ENCODE peak calls at places on chromosomes 4 and X, in five cellular contexts. One of them, this sample, is unnamed.

GRCh38 chr4:82753725-82754410 is 44.7 kb downstream of the SCD5 start:
- DNase-seq in tibial nerve: no peak
- DNase-seq in cardiac muscle cell: no peak
- DNase-seq in lower leg skin: peak; percentile 39
- DNase-seq in cardiac fibroblast: no peak
- DNase-seq in this sample: peak; percentile 48

GRCh38 chrX:151161690-151162089 is 14.7 kb upstream of the GPR50 start:
- DNase-seq in tibial nerve: no peak
- DNase-seq in cardiac muscle cell: no peak
- DNase-seq in lower leg skin: no peak
- DNase-seq in cardiac fibroblast: no peak
- DNase-seq in this sample: no peak

GRCh38 chr4:1082215-1083182 is 30.9 kb downstream of the RNF212 start:
- DNase-seq in tibial nerve: peak; percentile 27
- DNase-seq in cardiac muscle cell: peak; percentile 82
- DNase-seq in lower leg skin: peak; percentile 94
- DNase-seq in cardiac fibroblast: peak; percentile 78
- DNase-seq in this sample: peak; percentile 78

GRCh38 chrX:36856849-36857248 is 151.3 kb upstream of the FAM47C start:
- DNase-seq in tibial nerve: no peak
- DNase-seq in cardiac muscle cell: peak; percentile 0
- DNase-seq in lower leg skin: no peak
- DNase-seq in cardiac fibroblast: peak; percentile 1
- DNase-seq in this sample: peak; percentile 3

GRCh38 chr4:148447672-148448071 is 5.5 kb upstream of the NR3C2 start:
- DNase-seq in tibial nerve: no peak
- DNase-seq in cardiac muscle cell: no peak
- DNase-seq in lower leg skin: no peak
- DNase-seq in cardiac fibroblast: peak; percentile 55
- DNase-seq in this sample: peak; percentile 21

GRCh38 chr4:139208404-139208945 is 31.5 kb upstream of the ELF2 start:
- DNase-seq in tibial nerve: no peak
- DNase-seq in cardiac muscle cell: peak; percentile 86
- DNase-seq in lower leg skin: no peak
- DNase-seq in cardiac fibroblast: peak; percentile 97
- DNase-seq in this sample: peak; percentile 71

GRCh38 chrX:46961097-46961496 is 48.9 kb downstream of the JADE3 start:
- DNase-seq in tibial nerve: no peak
- DNase-seq in cardiac muscle cell: no peak
- DNase-seq in lower leg skin: no peak
- DNase-seq in cardiac fibroblast: no peak
- DNase-seq in this sample: no peak

GRCh38 chr4:121053601-121054143 is 18.7 kb downstream of the NDNF start:
- DNase-seq in tibial nerve: no peak
- DNase-seq in cardiac muscle cell: no peak
- DNase-seq in lower leg skin: no peak
- DNase-seq in cardiac fibroblast: peak; percentile 68
- DNase-seq in this sample: peak; percentile 53

GRCh38 chr4:97646997-97647396 is 496.3 kb downstream of the STPG2 start:
- DNase-seq in tibial nerve: no peak
- DNase-seq in cardiac muscle cell: peak; percentile 46
- DNase-seq in lower leg skin: no peak
- DNase-seq in cardiac fibroblast: peak; percentile 25
- DNase-seq in this sample: peak; percentile 62

GRCh38 chrX:153645151-153645550 is 1.9 kb upstream of the DUSP9 start:
- DNase-seq in tibial nerve: no peak
- DNase-seq in cardiac muscle cell: no peak
- DNase-seq in lower leg skin: peak; percentile 70
- DNase-seq in cardiac fibroblast: no peak
- DNase-seq in this sample: no peak

GRCh38 chr4:64721106-64721505 is 311.9 kb upstream of the TECRL start:
- DNase-seq in tibial nerve: no peak
- DNase-seq in cardiac muscle cell: no peak
- DNase-seq in lower leg skin: no peak
- DNase-seq in cardiac fibroblast: no peak
- DNase-seq in this sample: no peak

GRCh38 chrX:119427795-119428185 is 28.7 kb downstream of the SLC25A43 start:
- DNase-seq in tibial nerve: no peak
- DNase-seq in cardiac muscle cell: no peak
- DNase-seq in lower leg skin: no peak
- DNase-seq in cardiac fibroblast: no peak
- DNase-seq in this sample: no peak

GRCh38 chr4:139791681-139792080 is 126.1 kb downstream of the MGST2 start:
- DNase-seq in tibial nerve: no peak
- DNase-seq in cardiac muscle cell: no peak
- DNase-seq in lower leg skin: no peak
- DNase-seq in cardiac fibroblast: peak; percentile 49
- DNase-seq in this sample: peak; percentile 19

GRCh38 chrX:115534383-115534782 is 26.6 kb upstream of the PLS3 start:
- DNase-seq in tibial nerve: no peak
- DNase-seq in cardiac muscle cell: no peak
- DNase-seq in lower leg skin: no peak
- DNase-seq in cardiac fibroblast: no peak
- DNase-seq in this sample: no peak

GRCh38 chr4:109174224-109174953 is 128.1 kb downstream of the COL25A1 start:
- DNase-seq in tibial nerve: no peak
- DNase-seq in cardiac muscle cell: no peak
- DNase-seq in lower leg skin: no peak
- DNase-seq in cardiac fibroblast: no peak
- DNase-seq in this sample: no peak

GRCh38 chr4:151415978-151416377 is 7.0 kb downstream of the FHIP1A start:
- DNase-seq in tibial nerve: no peak
- DNase-seq in cardiac muscle cell: peak; percentile 69
- DNase-seq in lower leg skin: no peak
- DNase-seq in cardiac fibroblast: peak; percentile 72
- DNase-seq in this sample: peak; percentile 59

GRCh38 chrX:65072590-65072989 is 96.3 kb upstream of the ZC4H2 start:
- DNase-seq in tibial nerve: no peak
- DNase-seq in cardiac muscle cell: no peak
- DNase-seq in lower leg skin: no peak
- DNase-seq in cardiac fibroblast: no peak
- DNase-seq in this sample: no peak

GRCh38 chr4:1473718-1474117 is 67.5 kb upstream of the NKX1-1 start:
- DNase-seq in tibial nerve: no peak
- DNase-seq in cardiac muscle cell: no peak
- DNase-seq in lower leg skin: peak; percentile 46
- DNase-seq in cardiac fibroblast: no peak
- DNase-seq in this sample: no peak

GRCh38 chrX:71250856-71251255 is 3.1 kb downstream of the ZMYM3 start:
- DNase-seq in tibial nerve: no peak
- DNase-seq in cardiac muscle cell: no peak
- DNase-seq in lower leg skin: no peak
- DNase-seq in cardiac fibroblast: no peak
- DNase-seq in this sample: no peak

GRCh38 chr4:19580090-19580489 is 671.6 kb upstream of the SLIT2 start:
- DNase-seq in tibial nerve: no peak
- DNase-seq in cardiac muscle cell: peak; percentile 86
- DNase-seq in lower leg skin: no peak
- DNase-seq in cardiac fibroblast: peak; percentile 51
- DNase-seq in this sample: peak; percentile 85

GRCh38 chrX:101803451-101803850 is 128.4 kb downstream of the ZMAT1 start:
- DNase-seq in tibial nerve: no peak
- DNase-seq in cardiac muscle cell: peak; percentile 16
- DNase-seq in lower leg skin: no peak
- DNase-seq in cardiac fibroblast: peak; percentile 26
- DNase-seq in this sample: peak; percentile 22

GRCh38 chr4:70382691-70383181 is at the start of gene SMR3B:
- DNase-seq in tibial nerve: no peak
- DNase-seq in cardiac muscle cell: no peak
- DNase-seq in lower leg skin: no peak
- DNase-seq in cardiac fibroblast: no peak
- DNase-seq in this sample: no peak

GRCh38 chr4:83993774-83994173 is 457.9 kb downstream of the GPAT3 start:
- DNase-seq in tibial nerve: no peak
- DNase-seq in cardiac muscle cell: no peak
- DNase-seq in lower leg skin: no peak
- DNase-seq in cardiac fibroblast: no peak
- DNase-seq in this sample: no peak

DNA sequence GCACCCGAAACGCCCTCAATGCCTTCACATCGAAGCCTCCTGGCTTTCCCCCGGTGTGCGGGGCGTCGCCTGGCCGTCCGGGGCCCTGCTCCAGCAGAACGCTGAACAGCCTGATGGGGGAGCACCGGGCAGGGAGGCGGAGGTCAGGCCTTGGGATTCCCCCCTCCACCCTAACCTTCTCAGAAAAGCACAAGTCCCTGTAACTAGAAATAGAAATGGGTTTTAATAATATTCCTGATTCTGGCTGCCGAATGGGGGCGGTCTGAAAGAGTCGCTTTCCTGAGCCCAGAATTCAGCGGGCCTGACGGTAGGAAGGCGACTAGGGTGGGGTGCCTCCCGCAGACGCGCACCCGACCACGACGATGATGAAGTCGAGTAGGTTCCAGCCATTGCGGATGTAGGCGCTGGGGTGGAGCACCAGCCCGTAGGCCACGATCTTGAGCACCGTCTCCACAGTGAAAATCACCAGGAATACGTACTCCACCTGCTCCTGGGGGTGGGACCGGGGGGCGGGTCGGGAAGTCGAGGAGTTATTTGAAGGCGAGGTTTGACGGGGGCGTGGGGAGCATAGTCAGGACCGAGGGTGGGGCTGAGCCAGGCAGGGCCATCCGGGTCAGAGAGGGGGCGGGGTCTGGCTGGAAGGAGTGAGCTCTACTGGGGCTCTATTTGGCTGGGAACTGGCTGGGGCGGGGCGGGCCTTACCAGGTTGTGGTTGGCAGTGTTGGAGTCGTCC is 2.5 kb downstream of the CACNA1F start:
- DNase-seq in tibial nerve: no peak
- DNase-seq in cardiac muscle cell: no peak
- DNase-seq in lower leg skin: peak; percentile 92
- DNase-seq in cardiac fibroblast: no peak
- DNase-seq in this sample: no peak
- H3K4me3 ChIP-seq in tibial nerve: peak overlapping the region; percentile 20
- H3K4me3 ChIP-seq in cardiac muscle cell: no peak overlapping the region
- H3K4me3 ChIP-seq in lower leg skin: no peak overlapping the region
- H3K4me3 ChIP-seq in cardiac fibroblast: peak overlapping the region; percentile 4
- H3K4me3 ChIP-seq in this sample: no peak overlapping the region

DNA sequence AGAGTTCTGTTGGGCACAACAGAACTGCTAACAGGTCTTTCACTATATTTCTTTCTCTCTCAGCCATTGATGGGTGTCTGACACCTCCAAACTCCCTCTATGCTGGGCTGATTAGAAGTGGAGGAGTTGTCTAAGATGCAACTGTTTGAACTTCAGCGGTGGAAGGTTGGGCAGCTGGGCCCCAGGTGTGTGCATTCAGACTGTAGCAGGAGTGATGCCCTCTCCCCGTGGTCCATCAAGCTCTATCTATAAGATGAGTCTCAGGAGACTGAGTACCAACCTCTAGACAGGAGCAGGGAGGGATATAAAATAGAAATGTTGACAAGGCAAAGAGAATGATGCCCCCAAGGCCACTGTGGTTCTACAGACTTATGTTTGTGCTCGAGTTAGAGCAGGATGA is 28.1 kb upstream of the CHRNA9 start:
- DNase-seq in tibial nerve: no peak
- DNase-seq in cardiac muscle cell: no peak
- DNase-seq in lower leg skin: no peak
- DNase-seq in cardiac fibroblast: no peak
- DNase-seq in this sample: no peak
- H3K4me3 ChIP-seq in tibial nerve: no peak overlapping the region
- H3K4me3 ChIP-seq in cardiac muscle cell: no peak overlapping the region
- H3K4me3 ChIP-seq in lower leg skin: no peak overlapping the region
- H3K4me3 ChIP-seq in cardiac fibroblast: no peak overlapping the region
- H3K4me3 ChIP-seq in this sample: no peak overlapping the region

GRCh38 chr4:3709846-3710441 is 56.2 kb upstream of the ADRA2C start:
- DNase-seq in tibial nerve: no peak
- DNase-seq in cardiac muscle cell: no peak
- DNase-seq in lower leg skin: no peak
- DNase-seq in cardiac fibroblast: no peak
- DNase-seq in this sample: no peak
- H3K4me3 ChIP-seq in tibial nerve: no peak overlapping the region
- H3K4me3 ChIP-seq in cardiac muscle cell: no peak overlapping the region
- H3K4me3 ChIP-seq in lower leg skin: no peak overlapping the region
- H3K4me3 ChIP-seq in cardiac fibroblast: no peak overlapping the region
- H3K4me3 ChIP-seq in this sample: no peak overlapping the region

GRCh38 chrX:152637649-152638442 is at the start of gene GABRQ:
- DNase-seq in tibial nerve: no peak
- DNase-seq in cardiac muscle cell: peak; percentile 45
- DNase-seq in lower leg skin: no peak
- DNase-seq in cardiac fibroblast: peak; percentile 11
- DNase-seq in this sample: peak; percentile 1
- H3K4me3 ChIP-seq in tibial nerve: no peak within 1 kb of the TSS
- H3K4me3 ChIP-seq in cardiac muscle cell: peak within 1 kb of the TSS; percentile 19
- H3K4me3 ChIP-seq in lower leg skin: no peak within 1 kb of the TSS
- H3K4me3 ChIP-seq in cardiac fibroblast: no peak within 1 kb of the TSS
- H3K4me3 ChIP-seq in this sample: no peak within 1 kb of the TSS

GRCh38 chr4:190014771-190015537 is 12.1 kb downstream of the FRG2 start:
- DNase-seq in tibial nerve: no peak
- DNase-seq in cardiac muscle cell: peak; percentile 47
- DNase-seq in lower leg skin: peak; percentile 79
- DNase-seq in cardiac fibroblast: no peak
- DNase-seq in this sample: no peak
- H3K4me3 ChIP-seq in tibial nerve: no peak overlapping the region
- H3K4me3 ChIP-seq in cardiac muscle cell: peak overlapping the region; percentile 2
- H3K4me3 ChIP-seq in lower leg skin: no peak overlapping the region
- H3K4me3 ChIP-seq in cardiac fibroblast: peak overlapping the region; percentile 28
- H3K4me3 ChIP-seq in this sample: peak overlapping the region; percentile 10

GRCh38 chr4:39698424-39699009 is 581 bp downstream of the UBE2K start:
- DNase-seq in tibial nerve: peak; percentile 17
- DNase-seq in cardiac muscle cell: peak; percentile 27
- DNase-seq in lower leg skin: peak; percentile 91
- DNase-seq in cardiac fibroblast: peak; percentile 32
- DNase-seq in this sample: no peak

GRCh38 chr4:39699676-39700409 is 1.9 kb downstream of the UBE2K start:
- DNase-seq in tibial nerve: no peak
- DNase-seq in cardiac muscle cell: peak; percentile 39
- DNase-seq in lower leg skin: no peak
- DNase-seq in cardiac fibroblast: peak; percentile 63
- DNase-seq in this sample: peak; percentile 36

GRCh38 chr4:39702716-39703115 is 4.8 kb downstream of the UBE2K start:
- DNase-seq in tibial nerve: no peak
- DNase-seq in cardiac muscle cell: no peak
- DNase-seq in lower leg skin: no peak
- DNase-seq in cardiac fibroblast: no peak
- DNase-seq in this sample: no peak

GRCh38 chr4:39697740-39698423 is at the start of gene UBE2K:
- DNase-seq in tibial nerve: peak; percentile 73
- DNase-seq in cardiac muscle cell: peak; percentile 94
- DNase-seq in lower leg skin: peak; percentile 97
- DNase-seq in cardiac fibroblast: peak; percentile 86
- DNase-seq in this sample: peak; percentile 88

DNA sequence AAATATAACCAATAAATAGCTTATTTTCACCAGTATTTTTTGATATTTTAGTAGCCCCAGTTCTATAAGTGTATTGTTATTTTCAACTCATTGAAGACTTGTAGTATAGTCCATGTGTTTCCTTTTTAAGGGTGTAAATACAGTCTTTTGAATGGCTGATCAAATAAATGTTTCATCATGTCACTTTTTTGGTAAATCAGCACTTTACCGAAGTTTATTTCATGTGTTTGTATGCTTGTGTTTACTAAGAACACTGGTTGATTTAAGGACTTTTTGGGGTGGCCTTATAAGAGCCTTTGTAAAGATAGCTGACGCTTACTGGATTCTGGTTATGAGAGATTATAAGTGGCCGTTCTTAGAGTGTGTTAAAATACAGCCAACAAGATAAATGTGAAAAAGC is 2.6 kb downstream of the UBE2K start:
- DNase-seq in tibial nerve: no peak
- DNase-seq in cardiac muscle cell: no peak
- DNase-seq in lower leg skin: no peak
- DNase-seq in cardiac fibroblast: no peak
- DNase-seq in this sample: no peak
- H3K4me3 ChIP-seq in tibial nerve: peak overlapping the region; percentile 9
- H3K4me3 ChIP-seq in cardiac muscle cell: peak overlapping the region; percentile 67
- H3K4me3 ChIP-seq in lower leg skin: no peak overlapping the region
- H3K4me3 ChIP-seq in cardiac fibroblast: peak overlapping the region; percentile 95
- H3K4me3 ChIP-seq in this sample: peak overlapping the region; percentile 96

This sample was measured in fibroblast of pulmonary artery.